ENCODE peak calls at places on chromosomes 5 and 9, in seven cellular contexts. Q is A549, C is H9, R is tibial artery, F is HL-60, Y is right atrium auricular region, N is hepatocyte. O is an unnamed sample.

GRCh38 chr5:162485666-162486292 is 418.2 kb downstream of the GABRG2 start:
- DNase-seq in Q (no peak), C (peak; percentile 46), R (no peak), F (no peak), Y (no peak), N (peak; percentile 4), O (no peak)

GRCh38 chr5:170907758-170908157 is 45.9 kb downstream of the RANBP17 start:
- DNase-seq in Q (no peak), C (no peak), R (no peak), F (no peak), Y (no peak), N (no peak), O (no peak)

GRCh38 chr9:95880011-95880690 is 4.7 kb downstream of the ERCC6L2 start:
- DNase-seq in Q (no peak), C (no peak), R (no peak), F (no peak), Y (no peak), N (peak; percentile 24), O (no peak)

GRCh38 chr5:167285591-167285990 is 1005.9 kb upstream of the WWC1 start:
- DNase-seq in Q (no peak), C (no peak), R (no peak), F (no peak), Y (no peak), N (no peak), O (no peak)

GRCh38 chr5:124239572-124239971 is 506.9 kb downstream of the ZNF608 start:
- DNase-seq in Q (no peak), C (no peak), R (no peak), F (no peak), Y (no peak), N (no peak), O (no peak)

GRCh38 chr5:17184596-17184995 is 32.8 kb upstream of the BASP1 start:
- DNase-seq in Q (no peak), C (no peak), R (no peak), F (no peak), Y (no peak), N (no peak), O (no peak)

GRCh38 chr9:125889122-125889523 is 141.9 kb downstream of the PBX3 start:
- DNase-seq in Q (no peak), C (no peak), R (peak; percentile 30), F (no peak), Y (no peak), N (peak; percentile 18), O (no peak)

GRCh38 chr9:98906273-98907040 is 37.2 kb upstream of the COL15A1 start:
- DNase-seq in Q (no peak), C (no peak), R (no peak), F (no peak), Y (peak; percentile 59), N (peak; percentile 48), O (no peak)

GRCh38 chr5:98004463-98004862 is 769.0 kb upstream of the RGMB start:
- DNase-seq in Q (no peak), C (no peak), R (no peak), F (no peak), Y (no peak), N (no peak), O (no peak)

GRCh38 chr5:155480731-155481131 is 467.2 kb downstream of the KIF4B start:
- DNase-seq in Q (no peak), C (no peak), R (no peak), F (no peak), Y (no peak), N (no peak), O (no peak)

GRCh38 chr9:34079181-34079580 is 30.5 kb upstream of the UBAP2 start:
- DNase-seq in Q (peak; percentile 73), C (no peak), R (no peak), F (no peak), Y (no peak), N (no peak), O (peak; percentile 84)

GRCh38 chr5:177209610-177210009 is 76.0 kb downstream of the NSD1 start:
- DNase-seq in Q (no peak), C (no peak), R (no peak), F (no peak), Y (no peak), N (no peak), O (no peak)

GRCh38 chr5:65391591-65391990 is 90.1 kb downstream of the ADAMTS6 start:
- DNase-seq in Q (no peak), C (no peak), R (no peak), F (no peak), Y (no peak), N (no peak), O (no peak)

GRCh38 chr9:114371986-114372917 is 15.5 kb downstream of the AKNA start:
- DNase-seq in Q (no peak), C (no peak), R (no peak), F (peak; percentile 85), Y (no peak), N (no peak), O (peak; percentile 91)

GRCh38 chr5:31890025-31890424 is 251.1 kb downstream of the PDZD2 start:
- DNase-seq in Q (no peak), C (no peak), R (no peak), F (no peak), Y (no peak), N (no peak), O (no peak)

GRCh38 chr5:31886206-31886605 is 247.3 kb downstream of the PDZD2 start:
- DNase-seq in Q (no peak), C (no peak), R (no peak), F (no peak), Y (no peak), N (no peak), O (no peak)

GRCh38 chr5:31888513-31888912 is 249.6 kb downstream of the PDZD2 start:
- DNase-seq in Q (no peak), C (no peak), R (no peak), F (no peak), Y (no peak), N (no peak), O (no peak)

GRCh38 chr5:31887556-31887955 is 248.6 kb downstream of the PDZD2 start:
- DNase-seq in Q (no peak), C (no peak), R (no peak), F (no peak), Y (no peak), N (no peak), O (no peak)

DNA sequence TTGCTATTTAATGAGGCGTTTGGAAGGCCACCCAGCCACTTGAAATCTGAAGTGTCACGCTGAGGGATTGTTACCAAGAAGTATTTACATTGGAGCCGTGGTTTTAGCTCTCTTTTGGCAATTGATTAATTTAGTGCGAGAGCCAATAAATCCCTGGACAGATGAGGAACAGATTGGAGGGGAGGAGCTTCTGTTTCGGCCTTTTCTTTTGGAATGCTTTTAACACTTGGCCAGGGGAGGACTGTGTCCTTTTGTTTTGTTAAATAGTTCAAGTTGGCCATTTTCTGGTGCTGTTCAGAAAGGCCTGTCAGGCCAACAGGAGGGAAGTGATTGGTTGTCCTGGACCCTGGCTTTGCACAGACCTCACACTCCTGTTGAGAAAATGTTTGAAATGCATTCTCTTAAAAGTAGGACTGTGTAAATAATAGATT is 250.2 kb downstream of the PDZD2 start:
- DNase-seq in Q (no peak), C (peak; percentile 49), R (no peak), F (no peak), Y (no peak), N (peak; percentile 34), O (no peak)
- H3K27ac ChIP-seq in Q (no peak overlapping the region), C (no peak overlapping the region), R (no peak overlapping the region), F (no peak overlapping the region), Y (no peak overlapping the region), N (peak overlapping the region; percentile 28), O (no peak overlapping the region)

GRCh38 chr9:92686954-92687353 is 17.0 kb upstream of the IPPK start:
- DNase-seq in Q (no peak), C (peak; percentile 50), R (no peak), F (no peak), Y (no peak), N (no peak), O (no peak)
- TF ChIP-seq CTCF in Q (no peak), C (peak; percentile 59), R (no peak), F (no peak), Y (no peak), N (no peak), O (no peak)

GRCh38 chr9:112048924-112049785 is 125.9 kb downstream of the SUSD1 start:
- DNase-seq in Q (no peak), C (no peak), R (no peak), F (no peak), Y (no peak), N (no peak), O (no peak)
- H3K27ac ChIP-seq in Q (peak overlapping the region; percentile 77), C (no peak overlapping the region), R (no peak overlapping the region), F (no peak overlapping the region), Y (peak overlapping the region; percentile 48), N (peak overlapping the region; percentile 28), O (no peak overlapping the region)

GRCh38 chr5:135010502-135011354 is 23.3 kb downstream of the PITX1 start:
- DNase-seq in Q (no peak), C (no peak), R (no peak), F (no peak), Y (peak; percentile 34), N (no peak), O (no peak)
- TF ChIP-seq CTCF in Q (peak; percentile 24), C (no peak), R (peak; percentile 12), F (no peak), Y (no peak), N (peak; percentile 24), O (no peak)

O was measured in RWPE1.